ENCODE peak calls at places on chromosome 22, in six cellular contexts. T, J, M, E, O and R are unnamed samples.

GRCh38 chr22:47032091-47032943 is 269.9 kb downstream of the TBC1D22A start:
- DNase-seq in T (no peak), O (no peak), J (no peak), E (no peak), M (no peak), R (no peak)

GRCh38 chr22:50542416-50542927 is 3.2 kb upstream of the KLHDC7B start:
- DNase-seq in T (no peak), E (peak), O (no peak), J (no peak), M (no peak), R (no peak)

GRCh38 chr22:27173530-27173929 is 516.1 kb downstream of the MIAT start:
- DNase-seq in J (no peak), T (no peak), E (no peak), M (no peak), O (no peak), R (peak)

GRCh38 chr22:32855023-32855756 is 53.7 kb downstream of the TIMP3 start:
- DNase-seq in E (no peak), T (no peak), M (no peak), J (no peak), O (no peak), R (no peak)

GRCh38 chr22:41664490-41664889 is 24.2 kb downstream of the SNU13 start:
- DNase-seq in O (no peak), M (no peak), T (no peak), E (no peak), J (no peak), R (no peak)

GRCh38 chr22:49303781-49304461 is 523.8 kb downstream of the BRD1 start:
- DNase-seq in T (no peak), J (no peak), M (no peak), E (no peak), O (no peak), R (no peak)

GRCh38 chr22:48391171-48391711 is 1436.4 kb downstream of the BRD1 start:
- DNase-seq in T (no peak), O (peak), J (no peak), M (no peak), E (no peak), R (no peak)

GRCh38 chr22:29673361-29673760 is 46.4 kb upstream of the CABP7 start:
- DNase-seq in E (no peak), J (no peak), O (no peak), T (no peak), M (no peak), R (no peak)

GRCh38 chr22:27662359-27663030 is 139.1 kb downstream of the MN1 start:
- DNase-seq in O (no peak), T (no peak), J (peak), M (no peak), E (no peak), R (peak)

GRCh38 chr22:22380098-22381030 is 128.2 kb downstream of the ZNF280B start:
- DNase-seq in J (no peak), T (no peak), M (peak), O (peak), E (no peak), R (no peak)

GRCh38 chr22:50146440-50147228 is 23.9 kb upstream of the PANX2 start:
- DNase-seq in E (no peak), O (no peak), T (peak), M (peak), J (peak), R (no peak)

GRCh38 chr22:33871935-33872334 is 48.3 kb downstream of the LARGE1 start:
- DNase-seq in O (no peak), J (no peak), T (no peak), M (no peak), E (no peak), R (no peak)

GRCh38 chr22:36026741-36027140 is 1.9 kb downstream of the RBFOX2 start:
- DNase-seq in M (no peak), T (no peak), E (no peak), O (no peak), J (no peak), R (peak)

GRCh38 chr22:48660104-48660794 is 1167.4 kb downstream of the BRD1 start:
- DNase-seq in M (no peak), T (no peak), E (no peak), J (no peak), O (no peak), R (no peak)

GRCh38 chr22:41532908-41533825 is 11.1 kb downstream of the POLR3H start:
- DNase-seq in J (peak), T (no peak), O (peak), E (no peak), M (peak), R (peak)

GRCh38 chr22:22687638-22688500 is 43.5 kb downstream of the GGTLC2 start:
- DNase-seq in T (no peak), J (peak), O (no peak), E (no peak), M (peak), R (peak)

GRCh38 chr22:49688516-49689254 is 139.0 kb downstream of the BRD1 start:
- DNase-seq in T (no peak), M (no peak), O (no peak), J (no peak), E (no peak), R (no peak)

GRCh38 chr22:49929553-49929979 is 11.1 kb downstream of the CRELD2 start:
- DNase-seq in T (no peak), J (no peak), O (peak), E (no peak), M (peak), R (no peak)

GRCh38 chr22:28547132-28547842 is 132.4 kb downstream of the TTC28 start:
- DNase-seq in O (no peak), E (no peak), M (no peak), J (no peak), T (no peak), R (no peak)

DNA sequence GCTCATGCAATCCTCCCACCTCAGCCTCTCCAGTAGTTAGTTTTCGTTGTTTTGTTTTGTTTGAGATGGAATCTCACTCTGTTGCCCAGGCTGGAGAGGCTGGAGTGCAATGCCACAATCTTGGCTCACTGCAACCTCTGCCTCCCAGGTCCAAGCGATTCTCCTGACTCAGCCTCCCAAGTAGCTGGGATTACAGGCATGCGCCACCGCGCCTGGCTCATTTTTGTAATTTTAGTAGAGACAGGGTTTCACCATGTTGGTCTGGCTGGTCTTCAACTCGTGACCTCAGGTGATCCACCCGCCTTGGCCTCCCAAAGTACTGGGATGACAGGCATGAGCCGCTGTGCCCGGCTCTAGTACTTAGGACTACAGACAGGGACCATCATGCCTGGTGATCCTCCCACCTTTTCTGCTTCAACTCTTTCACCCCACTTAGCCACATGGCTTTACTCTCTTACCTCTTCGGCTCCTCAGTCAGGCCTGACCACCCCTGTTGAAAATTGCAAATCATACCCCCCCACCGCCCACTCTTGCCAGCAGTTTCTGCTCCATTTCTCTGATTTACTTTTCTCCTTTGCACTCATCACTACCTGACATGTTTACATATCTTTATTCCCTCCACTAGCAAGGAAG is 157.1 kb upstream of the GRK3 start:
- DNase-seq in O (no peak), M (no peak), J (no peak), E (no peak), T (no peak), R (no peak)
- TF ChIP-seq POLR2A in O (no peak), M (no peak), J (no peak), E (no peak), T (no peak), R (no peak)

DNA sequence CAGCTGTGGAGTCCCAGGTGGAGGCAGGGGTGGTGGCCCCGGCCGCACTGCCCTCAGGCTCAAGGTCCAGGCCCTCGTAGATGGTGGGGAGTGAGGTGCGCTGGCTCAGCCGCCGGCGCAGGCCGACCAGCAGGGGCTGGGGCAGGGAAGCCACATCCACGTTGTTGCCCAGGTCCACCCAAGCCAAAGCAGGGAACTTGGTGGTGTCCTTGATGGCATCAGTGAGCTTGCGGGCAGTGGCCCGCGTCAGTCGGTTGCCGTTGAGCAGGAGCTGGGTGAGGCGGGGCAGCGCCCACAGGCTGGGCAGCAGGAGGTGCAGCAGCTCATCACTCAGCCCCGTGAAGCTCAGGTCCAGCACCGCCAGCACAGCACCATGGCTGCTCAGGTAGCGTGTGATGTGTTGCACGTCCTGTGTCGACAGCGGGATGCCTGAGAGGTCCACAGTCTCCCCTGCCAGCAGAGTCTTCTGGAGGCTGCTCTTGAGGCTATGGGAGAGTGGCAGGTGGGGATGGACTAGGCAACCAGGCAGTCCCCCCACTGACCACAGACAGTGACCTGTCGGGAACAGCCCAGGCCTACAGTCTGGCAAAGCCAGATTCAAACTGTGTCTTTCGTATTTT is 6.8 kb downstream of the LRRC75B start:
- DNase-seq in J (no peak), O (no peak), E (no peak), M (no peak), T (no peak), R (no peak)
- H2AFZ ChIP-seq in J (no peak), O (no peak), E (no peak), M (no peak), T (no peak), R (no peak)

DNA sequence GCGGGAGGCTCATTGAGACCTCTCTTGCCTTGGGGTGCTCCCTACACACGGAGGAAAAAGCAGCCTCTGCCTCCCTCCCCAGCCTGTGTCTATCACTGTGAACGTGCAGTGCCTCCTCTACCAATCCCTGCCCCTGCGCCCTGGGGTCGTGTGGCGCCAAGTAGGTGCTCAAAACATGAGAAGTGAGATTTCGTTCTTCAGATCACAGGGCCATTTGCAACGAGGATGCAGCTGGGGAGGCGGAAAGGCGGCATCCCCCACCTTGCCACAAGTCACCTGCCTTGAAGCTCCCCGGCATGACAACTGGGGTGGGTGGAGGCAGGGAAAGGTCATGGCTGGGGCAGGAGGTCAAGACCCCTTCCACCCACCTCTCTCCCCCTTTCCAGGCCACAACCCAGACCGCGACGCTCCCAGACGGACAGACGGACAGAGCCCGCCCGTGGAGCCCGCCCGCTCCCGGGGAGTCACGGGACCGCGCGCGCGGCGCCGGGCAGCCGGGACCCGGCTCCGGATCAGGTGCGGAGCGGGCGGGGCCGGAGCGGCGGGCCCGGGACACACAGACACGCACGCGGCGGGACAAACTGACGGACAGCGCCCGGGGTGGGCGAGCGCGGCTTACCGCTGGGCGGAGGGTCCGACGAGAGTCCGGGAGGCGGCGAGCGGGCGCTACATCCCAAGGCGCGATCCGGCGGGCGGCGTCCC is 487 bp downstream of the KCNJ4 start:
- DNase-seq in M (peak), T (no peak), O (no peak), E (no peak), J (no peak), R (no peak)
- TF ChIP-seq EZH2 in M (no peak), T (no peak), O (peak), E (no peak), J (peak), R (peak)

GRCh38 chr22:45504703-45505341 is 2.1 kb downstream of the FBLN1 start:
- DNase-seq in J (no peak), T (no peak), M (no peak), O (peak), E (no peak), R (peak)
- TF ChIP-seq POLR2A in J (no peak), T (no peak), M (no peak), O (no peak), E (no peak), R (no peak)

GRCh38 chr22:19890502-19891349 is 36.1 kb upstream of the GNB1L start:
- DNase-seq in O (no peak), M (no peak), E (no peak), J (no peak), T (no peak), R (peak)
- H2AFZ ChIP-seq in O (no peak), M (no peak), E (peak), J (no peak), T (no peak), R (no peak)

DNA sequence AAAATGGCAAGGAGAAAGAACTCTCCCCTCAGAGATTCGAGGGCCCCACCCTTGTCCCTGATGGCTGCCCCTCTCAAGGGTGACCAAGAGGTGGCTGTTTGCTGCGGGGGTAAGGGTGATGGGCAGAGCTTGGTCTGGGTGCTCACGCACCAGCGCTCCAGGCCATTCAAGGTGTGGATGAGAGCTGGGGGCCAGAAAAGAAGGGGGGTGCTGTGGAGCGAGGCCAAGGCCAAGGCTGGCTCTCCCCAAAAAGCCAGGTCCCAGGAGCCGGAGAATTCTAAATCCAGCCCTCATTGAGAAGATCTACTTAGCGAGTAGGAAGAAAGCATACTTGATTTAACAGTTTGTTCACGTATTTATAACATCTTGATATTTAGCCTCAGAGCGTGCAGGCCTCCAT is 28.1 kb upstream of the CBX7 start:
- DNase-seq in O (no peak), M (no peak), J (no peak), E (no peak), T (no peak), R (no peak)
- TF ChIP-seq EZH2 in O (no peak), M (no peak), J (no peak), E (no peak), T (no peak), R (no peak)

DNA sequence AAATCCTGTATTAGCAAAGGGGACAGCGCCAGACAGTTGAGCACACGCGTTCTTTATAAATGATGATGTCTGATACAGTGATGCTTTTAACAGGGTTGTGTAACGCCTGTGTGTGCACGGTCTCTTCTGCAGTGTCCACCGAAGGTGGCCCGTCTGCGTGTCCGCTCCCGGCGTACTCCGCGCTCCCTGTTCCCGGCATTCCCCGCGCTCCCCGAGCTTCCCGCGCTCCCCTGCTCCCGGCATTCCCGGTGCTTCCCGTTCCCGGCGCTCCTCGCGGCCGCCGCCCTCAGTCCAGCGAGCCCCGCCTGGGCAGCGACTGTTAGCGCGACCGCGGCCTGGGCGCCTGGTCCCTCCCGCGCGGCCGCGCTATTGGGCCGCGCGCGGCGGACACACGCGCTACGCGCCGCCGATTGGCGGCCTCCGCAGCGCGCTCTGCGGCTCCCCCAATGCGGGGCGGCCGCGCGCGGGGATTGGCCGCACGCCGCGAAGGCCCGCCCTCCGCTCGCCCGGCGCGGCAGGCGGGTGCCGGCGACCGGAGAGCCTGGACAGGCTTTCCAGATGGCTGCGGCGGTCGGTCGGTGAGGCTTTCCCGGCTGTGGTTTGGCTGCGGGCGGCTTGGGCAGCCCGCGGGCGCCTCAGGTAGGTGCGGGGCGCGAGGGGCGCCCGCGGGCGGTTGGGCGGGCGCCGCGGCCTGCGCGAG is at the start of gene DGCR8:
- DNase-seq in O (peak), M (peak), E (peak), J (peak), T (peak), R (peak)
- TF ChIP-seq POLR2A in O (peak), M (no peak), E (peak), J (peak), T (peak), R (peak)

GRCh38 chr22:37185646-37186227 is 2.3 kb downstream of the C1QTNF6 start:
- DNase-seq in J (no peak), T (no peak), M (no peak), E (no peak), O (no peak), R (no peak)

GRCh38 chr22:37187552-37187890 is 526 bp downstream of the C1QTNF6 start:
- DNase-seq in E (no peak), M (no peak), O (no peak), T (no peak), J (no peak), R (peak)

GRCh38 chr22:37186997-37187522 is 987 bp downstream of the C1QTNF6 start:
- DNase-seq in J (no peak), M (no peak), E (no peak), T (no peak), O (no peak), R (peak)

GRCh38 chr22:37184816-37185541 is 3.1 kb downstream of the C1QTNF6 start:
- DNase-seq in O (no peak), E (no peak), T (no peak), M (no peak), J (no peak), R (no peak)

GRCh38 chr22:37186228-37186996 is 1.6 kb downstream of the C1QTNF6 start:
- DNase-seq in J (peak), M (peak), E (peak), T (peak), O (peak), R (peak)
- H2AFZ ChIP-seq in J (no peak), M (no peak), E (peak), T (peak), O (no peak), R (peak)

GRCh38 chr22:19764636-19765476 is 4.3 kb downstream of the TBX1 start:
- DNase-seq in T (no peak), M (no peak), E (no peak), J (no peak), O (no peak), R (no peak)
- TF ChIP-seq EZH2 in T (no peak), M (no peak), E (no peak), J (no peak), O (peak), R (no peak)